ENCODE peak calls at places on chromosome 5, in ten cellular contexts. A is NCI-H1092 treated with DMSO at 0.1 percent for 48 hours, L is uterus, D is SK-N-DZ, Z is T-helper 2 cell, W is epithelial cell of esophagus, M is SHP77, K is A172, I is ovary, E is left ventricle myocardium superior. B is an unnamed sample.

GRCh38 chr5:107705390-107706014 is 34.8 kb upstream of the EFNA5 start:
- DNase-seq in A (no peak), L (no peak), D (no peak), Z (no peak), W (peak; percentile 90), M (no peak), K (no peak), I (no peak), E (no peak), B (no peak)

GRCh38 chr5:113806823-113807222 is 293.3 kb downstream of the YTHDC2 start:
- DNase-seq in A (no peak), L (peak; percentile 26), D (peak; percentile 45), Z (no peak), W (peak; percentile 20), M (no peak), K (no peak), I (peak; percentile 14), E (no peak), B (no peak)

GRCh38 chr5:171606414-171607024 is 179.1 kb upstream of the SMIM23 start:
- DNase-seq in A (no peak), L (no peak), D (no peak), Z (peak; percentile 54), W (peak; percentile 17), M (no peak), K (no peak), I (no peak), E (no peak), B (no peak)

GRCh38 chr5:79109527-79110492 is 1.8 kb upstream of the BHMT start:
- DNase-seq in A (no peak), L (no peak), D (no peak), Z (peak; percentile 22), W (peak; percentile 35), M (no peak), K (no peak), I (no peak), E (peak; percentile 47), B (peak; percentile 21)

GRCh38 chr5:43065384-43066230 is 25.5 kb upstream of the ANXA2R start:
- DNase-seq in A (peak; percentile 68), L (no peak), D (peak; percentile 37), Z (peak; percentile 82), W (peak; percentile 74), M (peak; percentile 54), K (no peak), I (peak; percentile 60), E (peak; percentile 75), B (peak; percentile 78)

GRCh38 chr5:9621379-9621903 is 8.7 kb downstream of the TAS2R1 start:
- DNase-seq in A (no peak), L (no peak), D (no peak), Z (no peak), W (no peak), M (no peak), K (peak; percentile 69), I (no peak), E (no peak), B (no peak)

GRCh38 chr5:16617272-16617973 is 626 bp upstream of the RETREG1 start:
- DNase-seq in A (peak; percentile 39), L (no peak), D (no peak), Z (peak; percentile 54), W (no peak), M (peak; percentile 53), K (no peak), I (no peak), E (peak; percentile 63), B (no peak)

GRCh38 chr5:84239509-84239908 is 145.2 kb downstream of the EDIL3 start:
- DNase-seq in A (no peak), L (no peak), D (no peak), Z (no peak), W (peak; percentile 87), M (no peak), K (peak; percentile 31), I (no peak), E (no peak), B (no peak)

GRCh38 chr5:177103523-177104253 is 17.0 kb downstream of the FGFR4 start:
- DNase-seq in A (no peak), L (no peak), D (no peak), Z (no peak), W (peak; percentile 24), M (peak; percentile 12), K (peak; percentile 35), I (no peak), E (no peak), B (no peak)

GRCh38 chr5:135466178-135467050 is 14.3 kb upstream of the TIFAB start:
- DNase-seq in A (peak; percentile 39), L (peak; percentile 44), D (peak; percentile 76), Z (peak; percentile 64), W (peak; percentile 73), M (peak; percentile 66), K (peak; percentile 47), I (peak; percentile 76), E (peak; percentile 83), B (peak; percentile 87)

GRCh38 chr5:73895471-73895870 is 269.5 kb downstream of the ARHGEF28 start:
- DNase-seq in A (no peak), L (no peak), D (no peak), Z (peak; percentile 83), W (no peak), M (no peak), K (no peak), I (no peak), E (no peak), B (no peak)

GRCh38 chr5:43099615-43100014 is 21.1 kb upstream of the ZNF131 start:
- DNase-seq in A (no peak), L (no peak), D (no peak), Z (no peak), W (no peak), M (peak; percentile 16), K (no peak), I (no peak), E (no peak), B (no peak)

GRCh38 chr5:54378707-54379106 is 68.3 kb upstream of the ARL15 start:
- DNase-seq in A (no peak), L (no peak), D (no peak), Z (no peak), W (no peak), M (no peak), K (no peak), I (no peak), E (no peak), B (no peak)

GRCh38 chr5:127498604-127499003 is 18.8 kb upstream of the PRRC1 start:
- DNase-seq in A (no peak), L (no peak), D (no peak), Z (no peak), W (no peak), M (no peak), K (no peak), I (no peak), E (no peak), B (no peak)

GRCh38 chr5:179142434-179143198 is 82.4 kb downstream of the ZNF354C start:
- DNase-seq in A (no peak), L (no peak), D (peak; percentile 40), Z (peak; percentile 67), W (peak; percentile 8), M (no peak), K (peak; percentile 27), I (no peak), E (no peak), B (no peak)

GRCh38 chr5:14501353-14502162 is 80.0 kb upstream of the OTULINL start:
- DNase-seq in A (peak; percentile 41), L (no peak), D (no peak), Z (no peak), W (no peak), M (no peak), K (peak; percentile 33), I (no peak), E (no peak), B (no peak)

GRCh38 chr5:43664641-43665040 is 61.7 kb downstream of the NNT start:
- DNase-seq in A (no peak), L (no peak), D (no peak), Z (no peak), W (no peak), M (no peak), K (no peak), I (no peak), E (no peak), B (no peak)

GRCh38 chr5:59485629-59486439 is 407.7 kb downstream of the PDE4D start:
- DNase-seq in A (no peak), L (no peak), D (peak; percentile 24), Z (no peak), W (peak; percentile 45), M (peak; percentile 20), K (peak; percentile 59), I (no peak), E (no peak), B (no peak)

GRCh38 chr5:74693176-74693575 is 8.1 kb downstream of the HEXB start:
- DNase-seq in A (no peak), L (no peak), D (no peak), Z (no peak), W (peak; percentile 90), M (no peak), K (no peak), I (no peak), E (no peak), B (no peak)

GRCh38 chr5:76855961-76856360 is 6.1 kb downstream of the S100Z start:
- DNase-seq in A (no peak), L (no peak), D (no peak), Z (peak; percentile 87), W (no peak), M (no peak), K (no peak), I (no peak), E (no peak), B (no peak)

GRCh38 chr5:140381351-140381750 is 20.3 kb upstream of the ANKHD1 start:
- DNase-seq in A (no peak), L (no peak), D (no peak), Z (no peak), W (no peak), M (no peak), K (no peak), I (no peak), E (no peak), B (no peak)

GRCh38 chr5:176664886-176665285 is 17.6 kb downstream of the TSPAN17 start:
- DNase-seq in A (no peak), L (no peak), D (no peak), Z (no peak), W (no peak), M (no peak), K (no peak), I (no peak), E (peak; percentile 17), B (peak; percentile 38)

GRCh38 chr5:168710706-168711105 is 131.5 kb upstream of the PANK3 start:
- DNase-seq in A (no peak), L (no peak), D (no peak), Z (no peak), W (no peak), M (no peak), K (no peak), I (no peak), E (no peak), B (no peak)

GRCh38 chr5:125134216-125135081 is 388.0 kb upstream of the ZNF608 start:
- DNase-seq in A (no peak), L (no peak), D (no peak), Z (no peak), W (peak; percentile 28), M (no peak), K (peak; percentile 90), I (no peak), E (no peak), B (no peak)

GRCh38 chr5:133273661-133274596 is 222.1 kb downstream of the HSPA4 start:
- DNase-seq in A (no peak), L (no peak), D (no peak), Z (no peak), W (peak; percentile 60), M (no peak), K (peak; percentile 72), I (no peak), E (no peak), B (peak; percentile 69)

GRCh38 chr5:140084466-140084865 is 29.4 kb upstream of the PURA start:
- DNase-seq in A (no peak), L (no peak), D (no peak), Z (no peak), W (no peak), M (no peak), K (no peak), I (no peak), E (peak; percentile 49), B (no peak)

GRCh38 chr5:136174021-136174659 is 18.8 kb downstream of the SMIM32 start:
- DNase-seq in A (peak; percentile 18), L (no peak), D (peak; percentile 35), Z (peak; percentile 55), W (peak; percentile 72), M (peak; percentile 35), K (peak; percentile 55), I (no peak), E (no peak), B (no peak)

GRCh38 chr5:416636-416960 is 26.4 kb upstream of the EXOC3 start:
- DNase-seq in A (no peak), L (no peak), D (no peak), Z (no peak), W (no peak), M (no peak), K (no peak), I (no peak), E (no peak), B (peak; percentile 28)

B was measured in psoas muscle.